ENCODE peak calls at places on chromosomes 12 and 14, in five cellular contexts. N, X, P, F and M are unnamed samples.

GRCh38 chr12:38350342-38351181 is 34.0 kb downstream of the ALG10B start:
- DNase-seq in N (no peak), X (no peak), P (no peak), F (no peak), M (peak)

GRCh38 chr12:110355080-110355479 is 48.4 kb downstream of the ANAPC7 start:
- DNase-seq in N (peak), F (no peak), P (peak), X (no peak), M (peak)

GRCh38 chr12:3933074-3933818 is 60.0 kb upstream of the PARP11 start:
- DNase-seq in P (no peak), N (no peak), F (no peak), X (no peak), M (no peak)

GRCh38 chr14:81529391-81529790 is 4.3 kb downstream of the SEL1L start:
- DNase-seq in X (no peak), F (no peak), P (no peak), N (no peak), M (peak)

GRCh38 chr14:21505009-21505553 is 6.1 kb downstream of the METTL3 start:
- DNase-seq in P (no peak), N (no peak), F (no peak), X (no peak), M (peak)

GRCh38 chr14:20998674-20999366 is at the start of gene SLC39A2:
- DNase-seq in P (no peak), F (peak), N (no peak), X (peak), M (no peak)

GRCh38 chr12:49587174-49587908 is 18.1 kb downstream of the FAM186B start:
- DNase-seq in F (no peak), N (no peak), X (no peak), P (no peak), M (no peak)

GRCh38 chr12:19846561-19846960 is 407.3 kb downstream of the AEBP2 start:
- DNase-seq in F (no peak), X (no peak), N (peak), P (no peak), M (no peak)

GRCh38 chr14:61478971-61479473 is 157.6 kb downstream of the PRKCH start:
- DNase-seq in F (no peak), N (no peak), X (no peak), P (no peak), M (peak)

GRCh38 chr12:31728289-31728916 is 418 bp downstream of the AMN1 start:
- DNase-seq in N (no peak), X (no peak), P (peak), F (no peak), M (no peak)

GRCh38 chr14:90278199-90279175 is 22.1 kb downstream of the PSMC1 start:
- DNase-seq in N (no peak), F (no peak), X (no peak), P (no peak), M (no peak)